ENCODE peak calls at places on chromosomes 2 and 18, in ten cellular contexts. One of them, this sample, is unnamed.

GRCh38 chr2:224085246-224085645 is 46.2 kb upstream of the SERPINE2 start:
- DNase-seq in OCI-LY7: no peak
- DNase-seq in astrocyte of the spinal cord: peak
- DNase-seq in pancreas: no peak
- DNase-seq in foreskin fibroblast: peak
- DNase-seq in heart right ventricle: no peak
- DNase-seq in GM12865: no peak
- DNase-seq in fibroblast of the aortic adventitia: peak
- DNase-seq in cardiac muscle cell: no peak
- DNase-seq in AG09309: no peak
- DNase-seq in this sample: no peak

GRCh38 chr2:115115135-115115534 is 672.7 kb downstream of the DPP10 start:
- DNase-seq in GM12865: no peak
- DNase-seq in fibroblast of the aortic adventitia: no peak
- DNase-seq in AG09309: no peak
- DNase-seq in astrocyte of the spinal cord: no peak
- DNase-seq in pancreas: no peak
- DNase-seq in foreskin fibroblast: no peak
- DNase-seq in cardiac muscle cell: no peak
- DNase-seq in heart right ventricle: no peak
- DNase-seq in OCI-LY7: no peak
- DNase-seq in this sample: no peak

GRCh38 chr2:217691516-217691915 is 311.3 kb downstream of the TNS1 start:
- DNase-seq in pancreas: no peak
- DNase-seq in GM12865: no peak
- DNase-seq in heart right ventricle: no peak
- DNase-seq in OCI-LY7: no peak
- DNase-seq in astrocyte of the spinal cord: no peak
- DNase-seq in foreskin fibroblast: no peak
- DNase-seq in fibroblast of the aortic adventitia: no peak
- DNase-seq in cardiac muscle cell: no peak
- DNase-seq in AG09309: no peak
- DNase-seq in this sample: no peak

GRCh38 chr18:64983497-64984238 is 767.1 kb upstream of the CDH7 start:
- DNase-seq in astrocyte of the spinal cord: no peak
- DNase-seq in heart right ventricle: no peak
- DNase-seq in OCI-LY7: no peak
- DNase-seq in AG09309: no peak
- DNase-seq in GM12865: no peak
- DNase-seq in foreskin fibroblast: no peak
- DNase-seq in pancreas: peak
- DNase-seq in cardiac muscle cell: no peak
- DNase-seq in fibroblast of the aortic adventitia: no peak
- DNase-seq in this sample: no peak

GRCh38 chr2:71101656-71102055 is 28.4 kb downstream of the MCEE start:
- DNase-seq in AG09309: peak
- DNase-seq in OCI-LY7: no peak
- DNase-seq in astrocyte of the spinal cord: peak
- DNase-seq in heart right ventricle: no peak
- DNase-seq in cardiac muscle cell: no peak
- DNase-seq in pancreas: no peak
- DNase-seq in foreskin fibroblast: peak
- DNase-seq in GM12865: no peak
- DNase-seq in fibroblast of the aortic adventitia: peak
- DNase-seq in this sample: peak

GRCh38 chr2:62785810-62786593 is 80.5 kb downstream of the EHBP1 start:
- DNase-seq in astrocyte of the spinal cord: peak
- DNase-seq in fibroblast of the aortic adventitia: peak
- DNase-seq in cardiac muscle cell: no peak
- DNase-seq in OCI-LY7: no peak
- DNase-seq in GM12865: no peak
- DNase-seq in pancreas: no peak
- DNase-seq in foreskin fibroblast: peak
- DNase-seq in AG09309: peak
- DNase-seq in heart right ventricle: no peak
- DNase-seq in this sample: no peak

GRCh38 chr18:54843302-54843701 is 15.0 kb downstream of the RAB27B start:
- DNase-seq in OCI-LY7: no peak
- DNase-seq in heart right ventricle: no peak
- DNase-seq in AG09309: no peak
- DNase-seq in cardiac muscle cell: no peak
- DNase-seq in GM12865: no peak
- DNase-seq in fibroblast of the aortic adventitia: no peak
- DNase-seq in foreskin fibroblast: peak
- DNase-seq in pancreas: no peak
- DNase-seq in astrocyte of the spinal cord: peak
- DNase-seq in this sample: no peak

GRCh38 chr2:120809151-120809550 is 73.5 kb downstream of the GLI2 start:
- DNase-seq in cardiac muscle cell: no peak
- DNase-seq in heart right ventricle: no peak
- DNase-seq in OCI-LY7: no peak
- DNase-seq in astrocyte of the spinal cord: no peak
- DNase-seq in fibroblast of the aortic adventitia: no peak
- DNase-seq in foreskin fibroblast: peak
- DNase-seq in GM12865: no peak
- DNase-seq in AG09309: no peak
- DNase-seq in pancreas: no peak
- DNase-seq in this sample: no peak

GRCh38 chr18:8479826-8480225 is 129.4 kb upstream of the RAB12 start:
- DNase-seq in OCI-LY7: no peak
- DNase-seq in foreskin fibroblast: no peak
- DNase-seq in astrocyte of the spinal cord: no peak
- DNase-seq in heart right ventricle: no peak
- DNase-seq in fibroblast of the aortic adventitia: no peak
- DNase-seq in cardiac muscle cell: no peak
- DNase-seq in GM12865: no peak
- DNase-seq in pancreas: no peak
- DNase-seq in AG09309: no peak
- DNase-seq in this sample: no peak

GRCh38 chr2:55775828-55776227 is 82.2 kb upstream of the PNPT1 start:
- DNase-seq in pancreas: no peak
- DNase-seq in heart right ventricle: no peak
- DNase-seq in fibroblast of the aortic adventitia: no peak
- DNase-seq in GM12865: no peak
- DNase-seq in cardiac muscle cell: no peak
- DNase-seq in foreskin fibroblast: no peak
- DNase-seq in OCI-LY7: no peak
- DNase-seq in astrocyte of the spinal cord: no peak
- DNase-seq in AG09309: no peak
- DNase-seq in this sample: no peak

GRCh38 chr2:118834901-118835738 is 12.3 kb downstream of the EN1 start:
- DNase-seq in AG09309: no peak
- DNase-seq in cardiac muscle cell: peak
- DNase-seq in OCI-LY7: no peak
- DNase-seq in heart right ventricle: no peak
- DNase-seq in fibroblast of the aortic adventitia: no peak
- DNase-seq in pancreas: no peak
- DNase-seq in foreskin fibroblast: peak
- DNase-seq in astrocyte of the spinal cord: no peak
- DNase-seq in GM12865: no peak
- DNase-seq in this sample: no peak

GRCh38 chr2:30037016-30037415 is 109.8 kb upstream of the YPEL5 start:
- DNase-seq in astrocyte of the spinal cord: no peak
- DNase-seq in GM12865: no peak
- DNase-seq in pancreas: no peak
- DNase-seq in cardiac muscle cell: no peak
- DNase-seq in heart right ventricle: no peak
- DNase-seq in AG09309: no peak
- DNase-seq in fibroblast of the aortic adventitia: no peak
- DNase-seq in OCI-LY7: no peak
- DNase-seq in foreskin fibroblast: no peak
- DNase-seq in this sample: no peak

GRCh38 chr2:127650785-127651380 is 4.9 kb downstream of the GPR17 start:
- DNase-seq in cardiac muscle cell: no peak
- DNase-seq in astrocyte of the spinal cord: no peak
- DNase-seq in foreskin fibroblast: no peak
- DNase-seq in OCI-LY7: no peak
- DNase-seq in pancreas: peak
- DNase-seq in fibroblast of the aortic adventitia: peak
- DNase-seq in heart right ventricle: peak
- DNase-seq in GM12865: no peak
- DNase-seq in AG09309: no peak
- DNase-seq in this sample: peak

GRCh38 chr2:88933980-88934379 is 242.5 kb downstream of the RPIA start:
- DNase-seq in astrocyte of the spinal cord: no peak
- DNase-seq in OCI-LY7: no peak
- DNase-seq in heart right ventricle: no peak
- DNase-seq in foreskin fibroblast: no peak
- DNase-seq in AG09309: no peak
- DNase-seq in GM12865: peak
- DNase-seq in fibroblast of the aortic adventitia: no peak
- DNase-seq in pancreas: no peak
- DNase-seq in cardiac muscle cell: no peak
- DNase-seq in this sample: no peak

GRCh38 chr18:22831441-22831904 is 101.7 kb upstream of the RBBP8 start:
- DNase-seq in pancreas: no peak
- DNase-seq in GM12865: peak
- DNase-seq in heart right ventricle: no peak
- DNase-seq in astrocyte of the spinal cord: peak
- DNase-seq in cardiac muscle cell: no peak
- DNase-seq in OCI-LY7: peak
- DNase-seq in fibroblast of the aortic adventitia: peak
- DNase-seq in foreskin fibroblast: peak
- DNase-seq in AG09309: no peak
- DNase-seq in this sample: peak

GRCh38 chr2:70620020-70620419 is 66.4 kb upstream of the TGFA start:
- DNase-seq in AG09309: no peak
- DNase-seq in GM12865: no peak
- DNase-seq in foreskin fibroblast: no peak
- DNase-seq in fibroblast of the aortic adventitia: no peak
- DNase-seq in pancreas: no peak
- DNase-seq in heart right ventricle: no peak
- DNase-seq in astrocyte of the spinal cord: no peak
- DNase-seq in OCI-LY7: no peak
- DNase-seq in cardiac muscle cell: no peak
- DNase-seq in this sample: no peak

GRCh38 chr2:129144082-129144791 is 825.6 kb upstream of the HS6ST1 start:
- DNase-seq in cardiac muscle cell: no peak
- DNase-seq in AG09309: no peak
- DNase-seq in pancreas: no peak
- DNase-seq in heart right ventricle: no peak
- DNase-seq in astrocyte of the spinal cord: no peak
- DNase-seq in fibroblast of the aortic adventitia: no peak
- DNase-seq in OCI-LY7: no peak
- DNase-seq in GM12865: no peak
- DNase-seq in foreskin fibroblast: no peak
- DNase-seq in this sample: no peak
- H3K4me3 ChIP-seq in cardiac muscle cell: no peak
- H3K4me3 ChIP-seq in AG09309: no peak
- H3K4me3 ChIP-seq in pancreas: no peak
- H3K4me3 ChIP-seq in heart right ventricle: no peak
- H3K4me3 ChIP-seq in astrocyte of the spinal cord: no peak
- H3K4me3 ChIP-seq in fibroblast of the aortic adventitia: no peak
- H3K4me3 ChIP-seq in OCI-LY7: no peak
- H3K4me3 ChIP-seq in GM12865: no peak
- H3K4me3 ChIP-seq in foreskin fibroblast: no peak
- H3K4me3 ChIP-seq in this sample: no peak

DNA sequence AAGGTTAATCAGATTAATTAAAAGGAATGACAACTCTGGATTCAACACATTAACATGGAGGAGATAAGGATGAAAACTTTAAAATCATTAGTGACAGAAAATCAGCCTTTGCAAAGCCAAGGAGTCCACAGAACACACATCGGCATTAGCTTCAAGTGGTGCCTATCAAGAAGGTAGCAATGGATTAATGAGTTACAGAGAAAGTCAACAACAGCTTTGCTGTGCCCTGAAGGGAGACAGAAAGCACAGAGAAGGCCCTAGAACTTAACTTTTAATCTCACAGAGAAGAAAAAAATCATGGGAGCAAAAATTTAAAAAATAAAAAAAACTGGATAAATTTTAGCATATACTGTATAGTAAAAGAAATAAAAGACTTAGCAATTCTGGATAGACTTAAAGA is 88.5 kb downstream of the KCNH7 start:
- DNase-seq in fibroblast of the aortic adventitia: no peak
- DNase-seq in AG09309: no peak
- DNase-seq in OCI-LY7: no peak
- DNase-seq in pancreas: no peak
- DNase-seq in GM12865: no peak
- DNase-seq in foreskin fibroblast: no peak
- DNase-seq in cardiac muscle cell: no peak
- DNase-seq in heart right ventricle: no peak
- DNase-seq in astrocyte of the spinal cord: no peak
- DNase-seq in this sample: no peak
- H3K4me3 ChIP-seq in fibroblast of the aortic adventitia: no peak
- H3K4me3 ChIP-seq in AG09309: no peak
- H3K4me3 ChIP-seq in OCI-LY7: no peak
- H3K4me3 ChIP-seq in pancreas: no peak
- H3K4me3 ChIP-seq in GM12865: no peak
- H3K4me3 ChIP-seq in foreskin fibroblast: no peak
- H3K4me3 ChIP-seq in cardiac muscle cell: no peak
- H3K4me3 ChIP-seq in heart right ventricle: no peak
- H3K4me3 ChIP-seq in astrocyte of the spinal cord: no peak
- H3K4me3 ChIP-seq in this sample: no peak

DNA sequence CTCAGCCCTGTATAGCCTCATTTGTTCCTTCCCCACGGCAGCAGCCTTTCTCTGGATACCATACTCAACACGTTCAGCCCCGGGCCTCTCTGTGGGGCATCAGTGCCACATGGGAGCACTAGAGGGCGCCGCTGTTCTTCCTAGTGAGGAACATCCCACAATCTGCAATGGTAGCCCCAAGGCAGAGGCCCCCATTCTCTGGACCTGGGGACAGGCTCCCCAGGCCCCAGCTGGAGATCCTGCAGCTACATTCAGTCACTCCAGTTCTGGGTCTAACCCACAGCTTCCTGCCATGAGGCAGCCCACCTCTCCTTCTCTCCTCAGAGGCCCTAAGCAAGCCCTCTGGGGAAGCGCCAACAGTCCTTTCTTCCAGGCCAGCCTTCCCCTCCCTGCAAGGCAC is 14.2 kb upstream of the SFXN5 start:
- DNase-seq in pancreas: peak
- DNase-seq in fibroblast of the aortic adventitia: peak
- DNase-seq in heart right ventricle: peak
- DNase-seq in AG09309: no peak
- DNase-seq in GM12865: peak
- DNase-seq in OCI-LY7: peak
- DNase-seq in astrocyte of the spinal cord: peak
- DNase-seq in foreskin fibroblast: peak
- DNase-seq in cardiac muscle cell: peak
- DNase-seq in this sample: peak
- H3K4me3 ChIP-seq in pancreas: no peak
- H3K4me3 ChIP-seq in fibroblast of the aortic adventitia: peak
- H3K4me3 ChIP-seq in heart right ventricle: no peak
- H3K4me3 ChIP-seq in AG09309: no peak
- H3K4me3 ChIP-seq in GM12865: no peak
- H3K4me3 ChIP-seq in OCI-LY7: no peak
- H3K4me3 ChIP-seq in astrocyte of the spinal cord: no peak
- H3K4me3 ChIP-seq in foreskin fibroblast: no peak
- H3K4me3 ChIP-seq in cardiac muscle cell: no peak
- H3K4me3 ChIP-seq in this sample: no peak

DNA sequence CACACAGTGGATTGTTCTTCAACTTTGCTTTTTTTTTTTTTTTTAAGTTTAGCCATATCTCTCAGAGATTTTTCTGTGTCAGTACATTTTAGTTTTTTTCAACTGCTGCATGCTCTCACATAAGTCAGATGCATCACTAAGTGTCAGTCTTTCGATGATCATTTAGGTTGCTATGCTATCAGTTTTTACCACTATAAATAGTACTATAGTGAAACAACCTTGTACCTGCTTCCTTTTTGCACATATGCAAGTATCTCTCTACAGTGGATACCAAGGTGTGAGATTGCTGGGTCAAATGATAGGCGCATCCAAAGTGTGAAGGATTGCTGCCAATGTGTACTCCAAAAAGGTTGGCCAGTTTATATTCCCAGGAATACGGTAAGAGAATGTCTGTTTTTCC is 33.5 kb upstream of the MAP4K3 start:
- DNase-seq in pancreas: no peak
- DNase-seq in AG09309: no peak
- DNase-seq in GM12865: peak
- DNase-seq in cardiac muscle cell: no peak
- DNase-seq in astrocyte of the spinal cord: no peak
- DNase-seq in heart right ventricle: no peak
- DNase-seq in foreskin fibroblast: no peak
- DNase-seq in fibroblast of the aortic adventitia: no peak
- DNase-seq in OCI-LY7: no peak
- DNase-seq in this sample: no peak
- H3K4me3 ChIP-seq in pancreas: no peak
- H3K4me3 ChIP-seq in AG09309: no peak
- H3K4me3 ChIP-seq in GM12865: no peak
- H3K4me3 ChIP-seq in cardiac muscle cell: no peak
- H3K4me3 ChIP-seq in astrocyte of the spinal cord: no peak
- H3K4me3 ChIP-seq in heart right ventricle: no peak
- H3K4me3 ChIP-seq in foreskin fibroblast: no peak
- H3K4me3 ChIP-seq in fibroblast of the aortic adventitia: no peak
- H3K4me3 ChIP-seq in OCI-LY7: no peak
- H3K4me3 ChIP-seq in this sample: no peak